ENCODE peak calls at places on chromosomes 2 and 18, in seven cellular contexts. One of them, this sample, is unnamed.

GRCh38 chr2:104873689-104874054 is 19.8 kb downstream of the POU3F3 start:
- DNase-seq in keratinocyte: no peak
- DNase-seq in GM23248: no peak
- DNase-seq in HCT116: no peak
- DNase-seq in GM12878: no peak
- DNase-seq in GM23338: peak; percentile 73
- DNase-seq in PC-3: no peak
- DNase-seq in this sample: no peak

GRCh38 chr18:32767400-32767799 is 5.4 kb downstream of the KLHL14 start:
- DNase-seq in HCT116: no peak
- DNase-seq in GM23338: no peak
- DNase-seq in keratinocyte: no peak
- DNase-seq in GM23248: no peak
- DNase-seq in GM12878: no peak
- DNase-seq in PC-3: no peak
- DNase-seq in this sample: no peak

GRCh38 chr2:37679072-37679695 is 7.7 kb upstream of the CDC42EP3 start:
- DNase-seq in PC-3: peak; percentile 39
- DNase-seq in GM23248: no peak
- DNase-seq in GM12878: no peak
- DNase-seq in GM23338: no peak
- DNase-seq in keratinocyte: no peak
- DNase-seq in HCT116: no peak
- DNase-seq in this sample: no peak

GRCh38 chr2:393711-394696 is 106.1 kb upstream of the ALKAL2 start:
- DNase-seq in GM12878: no peak
- DNase-seq in GM23248: peak; percentile 40
- DNase-seq in GM23338: peak; percentile 9
- DNase-seq in PC-3: peak; percentile 88
- DNase-seq in HCT116: no peak
- DNase-seq in keratinocyte: peak; percentile 57
- DNase-seq in this sample: no peak

GRCh38 chr2:162582357-162582798 is 238.4 kb downstream of the GCA start:
- DNase-seq in PC-3: peak; percentile 69
- DNase-seq in GM23248: no peak
- DNase-seq in keratinocyte: no peak
- DNase-seq in GM12878: no peak
- DNase-seq in HCT116: no peak
- DNase-seq in GM23338: no peak
- DNase-seq in this sample: peak; percentile 41

GRCh38 chr2:240303896-240304745 is 131.3 kb upstream of the GPC1 start:
- DNase-seq in GM12878: no peak
- DNase-seq in GM23248: no peak
- DNase-seq in keratinocyte: no peak
- DNase-seq in HCT116: no peak
- DNase-seq in GM23338: no peak
- DNase-seq in PC-3: no peak
- DNase-seq in this sample: no peak

GRCh38 chr2:216083464-216084279 is 2.0 kb downstream of the TMEM169 start:
- DNase-seq in PC-3: no peak
- DNase-seq in GM23248: peak; percentile 49
- DNase-seq in GM12878: no peak
- DNase-seq in HCT116: no peak
- DNase-seq in GM23338: peak; percentile 73
- DNase-seq in keratinocyte: no peak
- DNase-seq in this sample: no peak

GRCh38 chr2:171161425-171162289 is 964 bp upstream of the TLK1 start:
- DNase-seq in GM12878: no peak
- DNase-seq in GM23338: no peak
- DNase-seq in GM23248: peak; percentile 4
- DNase-seq in HCT116: no peak
- DNase-seq in keratinocyte: no peak
- DNase-seq in PC-3: no peak
- DNase-seq in this sample: peak; percentile 31

GRCh38 chr2:3712841-3713503 is 9.6 kb downstream of the DCDC2C start:
- DNase-seq in GM23338: no peak
- DNase-seq in PC-3: no peak
- DNase-seq in GM12878: no peak
- DNase-seq in GM23248: peak; percentile 13
- DNase-seq in keratinocyte: no peak
- DNase-seq in HCT116: no peak
- DNase-seq in this sample: no peak

GRCh38 chr2:192190474-192190873 is 4.3 kb downstream of the TMEFF2 start:
- DNase-seq in PC-3: peak; percentile 53
- DNase-seq in GM12878: no peak
- DNase-seq in keratinocyte: no peak
- DNase-seq in GM23338: no peak
- DNase-seq in HCT116: peak; percentile 10
- DNase-seq in GM23248: peak; percentile 59
- DNase-seq in this sample: peak; percentile 39

GRCh38 chr2:233822781-233823730 is 31.3 kb downstream of the HJURP start:
- DNase-seq in GM23338: no peak
- DNase-seq in PC-3: no peak
- DNase-seq in keratinocyte: no peak
- DNase-seq in GM23248: no peak
- DNase-seq in GM12878: no peak
- DNase-seq in HCT116: no peak
- DNase-seq in this sample: no peak

GRCh38 chr2:130864830-130865229 is 28.1 kb downstream of the ARHGEF4 start:
- DNase-seq in GM23248: peak; percentile 27
- DNase-seq in GM12878: no peak
- DNase-seq in HCT116: peak; percentile 50
- DNase-seq in keratinocyte: peak; percentile 77
- DNase-seq in PC-3: peak; percentile 15
- DNase-seq in GM23338: no peak
- DNase-seq in this sample: no peak

GRCh38 chr2:17892726-17893534 is 14.5 kb downstream of the KCNS3 start:
- DNase-seq in HCT116: no peak
- DNase-seq in GM23338: peak; percentile 30
- DNase-seq in GM12878: no peak
- DNase-seq in keratinocyte: no peak
- DNase-seq in GM23248: no peak
- DNase-seq in PC-3: peak; percentile 24
- DNase-seq in this sample: no peak

GRCh38 chr2:7599462-7600258 is 682.4 kb downstream of the RNF144A start:
- DNase-seq in HCT116: no peak
- DNase-seq in GM23248: no peak
- DNase-seq in GM12878: no peak
- DNase-seq in GM23338: no peak
- DNase-seq in keratinocyte: no peak
- DNase-seq in PC-3: no peak
- DNase-seq in this sample: no peak

GRCh38 chr2:18455256-18455862 is 105.1 kb downstream of the RDH14 start:
- DNase-seq in HCT116: no peak
- DNase-seq in keratinocyte: no peak
- DNase-seq in GM23338: peak; percentile 50
- DNase-seq in GM23248: peak; percentile 81
- DNase-seq in GM12878: no peak
- DNase-seq in PC-3: peak; percentile 59
- DNase-seq in this sample: no peak

GRCh38 chr2:241505086-241505780 is 3.2 kb downstream of the STK25 start:
- DNase-seq in GM23248: no peak
- DNase-seq in GM23338: no peak
- DNase-seq in PC-3: no peak
- DNase-seq in HCT116: no peak
- DNase-seq in keratinocyte: no peak
- DNase-seq in GM12878: no peak
- DNase-seq in this sample: no peak

GRCh38 chr2:3519255-3520190 is at the start of gene ADI1:
- DNase-seq in GM23248: peak; percentile 90
- DNase-seq in keratinocyte: peak; percentile 23
- DNase-seq in HCT116: peak; percentile 57
- DNase-seq in GM12878: peak; percentile 16
- DNase-seq in GM23338: peak; percentile 84
- DNase-seq in PC-3: peak; percentile 66
- DNase-seq in this sample: peak; percentile 86

GRCh38 chr2:237978058-237978712 is 11.4 kb downstream of the UBE2F start:
- DNase-seq in GM12878: no peak
- DNase-seq in HCT116: no peak
- DNase-seq in PC-3: no peak
- DNase-seq in GM23338: no peak
- DNase-seq in GM23248: peak; percentile 46
- DNase-seq in keratinocyte: no peak
- DNase-seq in this sample: no peak

GRCh38 chr2:65778126-65778525 is 345.7 kb upstream of the SPRED2 start:
- DNase-seq in GM12878: no peak
- DNase-seq in HCT116: no peak
- DNase-seq in keratinocyte: no peak
- DNase-seq in GM23338: peak; percentile 27
- DNase-seq in GM23248: no peak
- DNase-seq in PC-3: no peak
- DNase-seq in this sample: no peak

GRCh38 chr2:148876190-148876588 is 1.2 kb downstream of the KIF5C start:
- DNase-seq in keratinocyte: no peak
- DNase-seq in GM12878: no peak
- DNase-seq in HCT116: no peak
- DNase-seq in GM23338: peak; percentile 71
- DNase-seq in GM23248: no peak
- DNase-seq in PC-3: no peak
- DNase-seq in this sample: no peak
- TF ChIP-seq EZH2 in keratinocyte: peak; percentile 96
- TF ChIP-seq EZH2 in GM12878: no peak
- TF ChIP-seq EZH2 in HCT116: no peak
- TF ChIP-seq EZH2 in GM23338: no peak
- TF ChIP-seq EZH2 in GM23248: peak; percentile 63
- TF ChIP-seq EZH2 in PC-3: peak; percentile 42
- TF ChIP-seq EZH2 in this sample: no peak

GRCh38 chr2:96324716-96325037 is 440 bp upstream of the ITPRIPL1 start:
- DNase-seq in GM23248: no peak
- DNase-seq in PC-3: no peak
- DNase-seq in HCT116: no peak
- DNase-seq in GM12878: no peak
- DNase-seq in GM23338: no peak
- DNase-seq in keratinocyte: no peak
- DNase-seq in this sample: no peak

GRCh38 chr2:96326990-96327820 is 2.1 kb downstream of the ITPRIPL1 start:
- DNase-seq in HCT116: no peak
- DNase-seq in keratinocyte: no peak
- DNase-seq in PC-3: no peak
- DNase-seq in GM12878: no peak
- DNase-seq in GM23338: no peak
- DNase-seq in GM23248: no peak
- DNase-seq in this sample: no peak

GRCh38 chr2:96325038-96325883 is at the start of gene ITPRIPL1:
- DNase-seq in HCT116: no peak
- DNase-seq in PC-3: no peak
- DNase-seq in GM12878: no peak
- DNase-seq in GM23248: peak; percentile 58
- DNase-seq in GM23338: peak; percentile 69
- DNase-seq in keratinocyte: no peak
- DNase-seq in this sample: peak; percentile 29

GRCh38 chr2:96325884-96326255 is 753 bp downstream of the ITPRIPL1 start:
- DNase-seq in HCT116: no peak
- DNase-seq in GM23248: no peak
- DNase-seq in PC-3: no peak
- DNase-seq in GM12878: no peak
- DNase-seq in GM23338: no peak
- DNase-seq in keratinocyte: no peak
- DNase-seq in this sample: no peak

GRCh38 chr2:96326564-96326963 is 1.4 kb downstream of the ITPRIPL1 start:
- DNase-seq in GM23338: no peak
- DNase-seq in keratinocyte: no peak
- DNase-seq in GM12878: no peak
- DNase-seq in PC-3: no peak
- DNase-seq in HCT116: no peak
- DNase-seq in GM23248: no peak
- DNase-seq in this sample: no peak
- TF ChIP-seq EZH2 in GM23338: no peak
- TF ChIP-seq EZH2 in keratinocyte: no peak
- TF ChIP-seq EZH2 in GM12878: no peak
- TF ChIP-seq EZH2 in PC-3: no peak
- TF ChIP-seq EZH2 in HCT116: no peak
- TF ChIP-seq EZH2 in GM23248: no peak
- TF ChIP-seq EZH2 in this sample: no peak

DNA sequence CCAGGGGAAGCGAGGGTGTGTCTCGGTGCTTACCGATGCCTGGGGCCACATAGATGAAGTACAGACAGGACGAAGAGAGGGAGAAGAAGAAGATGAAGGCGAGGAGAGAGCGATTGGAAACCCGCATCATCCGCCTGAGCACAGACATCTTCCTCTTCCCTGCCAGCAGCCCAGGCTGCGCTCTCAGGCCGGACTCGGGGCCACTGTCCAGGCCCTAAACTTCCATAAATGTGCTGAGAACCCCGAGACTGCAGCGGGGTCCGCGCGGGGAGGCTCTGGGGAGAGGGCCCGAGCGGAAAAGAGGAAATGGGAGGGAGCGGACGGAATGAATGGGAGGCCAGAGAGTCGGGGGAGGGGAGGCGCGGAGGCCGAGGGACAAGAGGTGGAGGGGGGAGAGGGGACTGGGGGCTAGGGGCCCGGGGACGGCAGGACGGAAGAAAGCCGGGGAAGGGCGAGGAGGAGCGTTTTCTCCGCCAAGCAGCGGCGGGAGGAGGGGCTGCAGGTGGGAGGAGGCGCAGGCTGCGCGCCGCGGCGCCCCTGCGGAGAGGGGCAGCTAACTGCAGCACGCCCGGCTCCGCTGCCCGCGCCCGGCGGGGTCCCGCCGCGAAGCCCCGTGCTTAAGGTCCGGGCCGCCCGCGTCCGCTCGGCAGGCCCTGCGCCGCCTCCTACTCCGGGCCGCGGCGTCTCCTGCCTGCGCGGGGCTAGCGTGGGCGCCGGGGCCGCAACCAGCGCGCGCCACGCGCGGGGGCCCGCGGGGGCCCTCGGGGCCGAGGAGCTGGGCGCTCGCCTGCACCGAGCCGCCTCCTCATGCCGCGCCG is at the start of gene B4GALT6:
- DNase-seq in HCT116: no peak
- DNase-seq in PC-3: peak; percentile 11
- DNase-seq in GM23248: peak; percentile 41
- DNase-seq in GM23338: peak; percentile 84
- DNase-seq in GM12878: no peak
- DNase-seq in keratinocyte: no peak
- DNase-seq in this sample: peak; percentile 57
- TF ChIP-seq EZH2 in HCT116: no peak
- TF ChIP-seq EZH2 in PC-3: no peak
- TF ChIP-seq EZH2 in GM23248: no peak
- TF ChIP-seq EZH2 in GM23338: no peak
- TF ChIP-seq EZH2 in GM12878: no peak
- TF ChIP-seq EZH2 in keratinocyte: no peak
- TF ChIP-seq EZH2 in this sample: no peak

DNA sequence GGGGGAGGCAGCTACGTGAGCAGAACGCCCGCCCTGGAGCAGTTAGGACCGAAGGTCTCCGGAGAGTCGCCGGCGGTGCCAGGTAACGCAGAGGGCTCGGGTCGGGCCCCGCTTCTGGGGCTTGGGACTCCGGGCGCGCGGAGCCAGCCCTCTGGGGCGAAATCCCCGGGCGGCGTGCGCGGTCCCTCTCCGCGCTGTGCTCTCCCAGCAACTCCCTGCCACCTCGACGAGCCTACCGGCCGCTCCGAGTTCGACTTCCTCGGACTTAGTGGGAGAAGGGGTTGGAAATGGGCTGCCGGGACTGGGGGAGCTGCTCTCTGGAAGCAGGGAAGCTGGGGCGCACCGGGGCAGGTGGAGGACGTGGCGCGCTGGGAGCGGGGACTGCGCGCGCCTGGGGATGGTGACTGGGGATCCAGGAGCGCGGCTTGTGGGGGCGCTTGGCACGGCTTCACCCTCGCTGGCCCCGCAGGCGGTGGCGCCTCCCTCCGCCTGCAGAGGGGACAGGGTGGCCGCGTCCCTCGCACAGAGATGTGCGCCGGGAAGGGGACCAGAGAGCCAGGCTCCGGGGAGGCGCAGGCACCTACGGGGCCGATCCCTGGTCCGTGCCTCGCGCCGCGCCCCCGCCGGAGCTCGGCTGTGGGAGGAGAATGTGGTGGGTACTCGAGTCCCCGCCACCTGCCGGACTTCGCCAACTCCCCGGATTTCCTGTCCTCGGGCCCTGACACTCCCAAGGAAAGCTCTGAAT is 688 bp downstream of the CDH20 start:
- DNase-seq in HCT116: no peak
- DNase-seq in GM23338: peak; percentile 65
- DNase-seq in PC-3: no peak
- DNase-seq in GM12878: no peak
- DNase-seq in GM23248: peak; percentile 44
- DNase-seq in keratinocyte: no peak
- DNase-seq in this sample: no peak
- TF ChIP-seq EZH2 in HCT116: no peak
- TF ChIP-seq EZH2 in GM23338: no peak
- TF ChIP-seq EZH2 in PC-3: no peak
- TF ChIP-seq EZH2 in GM12878: no peak
- TF ChIP-seq EZH2 in GM23248: no peak
- TF ChIP-seq EZH2 in keratinocyte: peak; percentile 38
- TF ChIP-seq EZH2 in this sample: peak; percentile 59